ENCODE peak calls at places on chromosomes 2 and 18, in five cellular contexts. One of them, this sample, is unnamed.

GRCh38 chr2:232418056-232418455 is 11.4 kb downstream of the ALPG start:
- DNase-seq in H1: no peak
- DNase-seq in trophoblast cell: no peak
- DNase-seq in neuronal stem cell: no peak
- DNase-seq in H9: no peak
- DNase-seq in this sample: no peak

GRCh38 chr2:200795044-200795443 is 16.7 kb upstream of the BZW1 start:
- DNase-seq in H9: peak
- DNase-seq in neuronal stem cell: no peak
- DNase-seq in trophoblast cell: no peak
- DNase-seq in H1: peak
- DNase-seq in this sample: no peak

GRCh38 chr18:78896111-78896510 is 83.5 kb upstream of the SALL3 start:
- DNase-seq in H9: no peak
- DNase-seq in neuronal stem cell: no peak
- DNase-seq in trophoblast cell: no peak
- DNase-seq in H1: no peak
- DNase-seq in this sample: no peak

GRCh38 chr2:42963452-42964068 is 171.2 kb upstream of the HAAO start:
- DNase-seq in H1: no peak
- DNase-seq in H9: no peak
- DNase-seq in neuronal stem cell: no peak
- DNase-seq in trophoblast cell: no peak
- DNase-seq in this sample: no peak

GRCh38 chr2:29014811-29015414 is 33.8 kb downstream of the TOGARAM2 start:
- DNase-seq in H9: no peak
- DNase-seq in trophoblast cell: no peak
- DNase-seq in neuronal stem cell: no peak
- DNase-seq in H1: no peak
- DNase-seq in this sample: no peak

GRCh38 chr2:145792745-145793144 is 1272.8 kb upstream of the ZEB2 start:
- DNase-seq in H9: no peak
- DNase-seq in neuronal stem cell: no peak
- DNase-seq in H1: no peak
- DNase-seq in trophoblast cell: no peak
- DNase-seq in this sample: no peak

GRCh38 chr2:238331916-238332315 is 11.6 kb downstream of the TRAF3IP1 start:
- DNase-seq in H1: no peak
- DNase-seq in H9: no peak
- DNase-seq in trophoblast cell: no peak
- DNase-seq in neuronal stem cell: no peak
- DNase-seq in this sample: no peak

GRCh38 chr2:199869227-199869541 is 18.2 kb upstream of the FTCDNL1 start:
- DNase-seq in trophoblast cell: no peak
- DNase-seq in H1: no peak
- DNase-seq in H9: no peak
- DNase-seq in neuronal stem cell: no peak
- DNase-seq in this sample: no peak

GRCh38 chr2:120983344-120983743 is 247.7 kb downstream of the GLI2 start:
- DNase-seq in trophoblast cell: no peak
- DNase-seq in H1: no peak
- DNase-seq in H9: no peak
- DNase-seq in neuronal stem cell: no peak
- DNase-seq in this sample: peak

GRCh38 chr2:46471-47345 is at the start of gene FAM110C:
- DNase-seq in neuronal stem cell: peak
- DNase-seq in trophoblast cell: no peak
- DNase-seq in H1: peak
- DNase-seq in H9: peak
- DNase-seq in this sample: no peak

GRCh38 chr2:63044360-63045327 is 6.0 kb upstream of the OTX1 start:
- DNase-seq in trophoblast cell: no peak
- DNase-seq in H9: peak
- DNase-seq in neuronal stem cell: peak
- DNase-seq in H1: peak
- DNase-seq in this sample: no peak

GRCh38 chr2:48482313-48482712 is 47.6 kb upstream of the STON1 start:
- DNase-seq in neuronal stem cell: no peak
- DNase-seq in H1: no peak
- DNase-seq in trophoblast cell: no peak
- DNase-seq in H9: no peak
- DNase-seq in this sample: no peak

GRCh38 chr2:42809876-42810125 is 17.4 kb upstream of the HAAO start:
- DNase-seq in H1: peak
- DNase-seq in H9: peak
- DNase-seq in neuronal stem cell: no peak
- DNase-seq in trophoblast cell: peak
- DNase-seq in this sample: peak

GRCh38 chr2:128605421-128605820 is 286.8 kb upstream of the HS6ST1 start:
- DNase-seq in H9: peak
- DNase-seq in trophoblast cell: no peak
- DNase-seq in neuronal stem cell: no peak
- DNase-seq in H1: no peak
- DNase-seq in this sample: no peak

GRCh38 chr2:7670905-7671304 is 753.7 kb downstream of the RNF144A start:
- DNase-seq in trophoblast cell: no peak
- DNase-seq in H1: no peak
- DNase-seq in neuronal stem cell: no peak
- DNase-seq in H9: no peak
- DNase-seq in this sample: no peak

GRCh38 chr2:185990861-185991525 is 252.4 kb downstream of the FSIP2 start:
- DNase-seq in H9: no peak
- DNase-seq in neuronal stem cell: no peak
- DNase-seq in H1: no peak
- DNase-seq in trophoblast cell: no peak
- DNase-seq in this sample: peak

GRCh38 chr2:184677171-184677570 is 78.8 kb downstream of the ZNF804A start:
- DNase-seq in H9: no peak
- DNase-seq in H1: no peak
- DNase-seq in neuronal stem cell: no peak
- DNase-seq in trophoblast cell: no peak
- DNase-seq in this sample: peak

GRCh38 chr2:233331536-233331935 is 22.8 kb upstream of the DGKD start:
- DNase-seq in trophoblast cell: no peak
- DNase-seq in neuronal stem cell: no peak
- DNase-seq in H1: no peak
- DNase-seq in H9: no peak
- DNase-seq in this sample: no peak

GRCh38 chr2:191167766-191168165 is 17.0 kb upstream of the STAT4 start:
- DNase-seq in H1: no peak
- DNase-seq in neuronal stem cell: no peak
- DNase-seq in H9: no peak
- DNase-seq in trophoblast cell: no peak
- DNase-seq in this sample: peak

GRCh38 chr2:137220438-137220998 is 455.2 kb downstream of the THSD7B start:
- DNase-seq in trophoblast cell: no peak
- DNase-seq in H9: no peak
- DNase-seq in H1: no peak
- DNase-seq in neuronal stem cell: no peak
- DNase-seq in this sample: no peak

GRCh38 chr2:206478340-206478739 is 35.0 kb downstream of the ADAM23 start:
- DNase-seq in neuronal stem cell: no peak
- DNase-seq in H1: no peak
- DNase-seq in H9: no peak
- DNase-seq in trophoblast cell: no peak
- DNase-seq in this sample: no peak

GRCh38 chr18:13136689-13137040 is 81.9 kb upstream of the LDLRAD4 start:
- DNase-seq in H9: peak
- DNase-seq in H1: peak
- DNase-seq in trophoblast cell: no peak
- DNase-seq in neuronal stem cell: no peak
- DNase-seq in this sample: no peak

GRCh38 chr2:61368687-61369665 is 101.9 kb downstream of the USP34 start:
- DNase-seq in neuronal stem cell: no peak
- DNase-seq in H9: no peak
- DNase-seq in H1: no peak
- DNase-seq in trophoblast cell: peak
- DNase-seq in this sample: no peak

GRCh38 chr2:239724851-239725550 is 300.1 kb downstream of the NDUFA10 start:
- DNase-seq in trophoblast cell: no peak
- DNase-seq in H9: peak
- DNase-seq in H1: no peak
- DNase-seq in neuronal stem cell: no peak
- DNase-seq in this sample: no peak

GRCh38 chr2:237058423-237058822 is 27.3 kb upstream of the COPS8 start:
- DNase-seq in trophoblast cell: no peak
- DNase-seq in H9: no peak
- DNase-seq in H1: no peak
- DNase-seq in neuronal stem cell: no peak
- DNase-seq in this sample: no peak

GRCh38 chr2:237060518-237061312 is 25.0 kb upstream of the COPS8 start:
- DNase-seq in H1: peak
- DNase-seq in H9: peak
- DNase-seq in trophoblast cell: no peak
- DNase-seq in neuronal stem cell: peak
- DNase-seq in this sample: peak

GRCh38 chr2:237057893-237058300 is 27.8 kb upstream of the COPS8 start:
- DNase-seq in neuronal stem cell: no peak
- DNase-seq in H1: no peak
- DNase-seq in H9: no peak
- DNase-seq in trophoblast cell: no peak
- DNase-seq in this sample: no peak

GRCh38 chr2:237061356-237061755 is 24.3 kb upstream of the COPS8 start:
- DNase-seq in neuronal stem cell: no peak
- DNase-seq in H1: no peak
- DNase-seq in trophoblast cell: no peak
- DNase-seq in H9: no peak
- DNase-seq in this sample: no peak

DNA sequence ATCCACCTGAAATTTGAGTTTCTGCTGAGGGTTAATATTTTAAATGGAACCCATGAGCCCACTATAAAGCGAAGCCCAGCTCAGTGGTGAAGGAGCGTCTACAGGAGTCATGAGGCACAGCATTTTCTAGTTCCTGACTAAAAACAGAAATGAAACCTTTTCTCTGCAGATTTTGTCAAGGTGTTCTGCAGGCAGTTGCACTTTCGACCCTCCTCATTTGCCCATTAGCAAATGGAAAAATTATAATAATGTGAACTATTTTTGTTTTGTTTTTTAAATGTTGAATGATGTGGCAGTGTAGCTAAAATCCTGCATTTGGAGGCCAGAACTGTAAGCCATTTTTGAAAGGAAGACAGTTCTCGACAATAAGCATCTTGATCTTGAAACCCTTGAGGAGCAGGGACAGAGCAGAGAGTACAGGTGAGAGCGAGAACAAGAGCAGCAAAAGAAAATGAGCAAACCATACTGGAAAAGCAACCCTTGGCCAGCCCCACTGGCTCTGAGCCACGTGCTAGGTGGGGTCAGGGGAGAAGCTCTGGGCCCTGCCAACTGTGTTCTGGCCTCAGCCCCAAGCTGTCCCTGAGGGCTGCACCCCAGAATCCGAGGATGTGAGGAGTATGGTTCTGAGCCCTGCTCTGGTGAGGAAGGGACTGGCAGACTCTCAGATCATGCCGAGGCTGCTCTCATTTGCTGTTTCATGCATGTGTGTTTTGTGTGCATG is 26.4 kb upstream of the COPS8 start:
- DNase-seq in neuronal stem cell: no peak
- DNase-seq in H1: no peak
- DNase-seq in trophoblast cell: no peak
- DNase-seq in H9: no peak
- DNase-seq in this sample: no peak
- H3K23ac ChIP-seq in neuronal stem cell: no peak
- H3K23ac ChIP-seq in H1: no peak
- H3K23ac ChIP-seq in trophoblast cell: no peak
- H3K23ac ChIP-seq in H9: no peak
- H3K23ac ChIP-seq in this sample: no peak

GRCh38 chr2:100259991-100260390 is 62.3 kb downstream of the LONRF2 start:
- DNase-seq in H1: no peak
- DNase-seq in H9: no peak
- DNase-seq in trophoblast cell: no peak
- DNase-seq in neuronal stem cell: no peak
- DNase-seq in this sample: no peak

GRCh38 chr2:100260712-100261620 is 61.3 kb downstream of the LONRF2 start:
- DNase-seq in H9: peak
- DNase-seq in neuronal stem cell: peak
- DNase-seq in H1: peak
- DNase-seq in trophoblast cell: peak
- DNase-seq in this sample: peak

GRCh38 chr2:100256416-100256815 is 65.9 kb downstream of the LONRF2 start:
- DNase-seq in neuronal stem cell: no peak
- DNase-seq in trophoblast cell: no peak
- DNase-seq in H1: no peak
- DNase-seq in H9: no peak
- DNase-seq in this sample: no peak

GRCh38 chr2:100259106-100259505 is 63.2 kb downstream of the LONRF2 start:
- DNase-seq in H1: no peak
- DNase-seq in trophoblast cell: no peak
- DNase-seq in neuronal stem cell: no peak
- DNase-seq in H9: no peak
- DNase-seq in this sample: no peak

DNA sequence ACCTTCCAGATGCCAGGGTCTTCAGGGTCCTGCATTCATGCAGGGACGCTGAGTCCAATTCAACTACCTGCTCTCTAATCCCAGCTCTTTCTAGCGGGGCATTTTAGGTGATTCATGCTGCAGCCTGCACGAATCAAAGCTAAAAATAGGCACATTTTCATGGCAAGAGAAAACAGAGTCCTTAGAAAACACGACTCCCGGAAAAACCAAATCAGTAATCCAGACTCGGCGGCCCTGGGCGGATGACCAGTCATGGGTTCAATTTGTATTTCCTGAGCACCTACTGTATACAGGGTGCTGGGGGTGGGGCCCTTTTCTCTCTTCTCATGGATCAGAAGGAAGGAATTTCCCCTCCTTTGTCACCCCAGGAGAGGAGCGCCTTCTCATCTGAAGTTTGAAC is 64.4 kb downstream of the LONRF2 start:
- DNase-seq in neuronal stem cell: no peak
- DNase-seq in trophoblast cell: no peak
- DNase-seq in H1: no peak
- DNase-seq in H9: no peak
- DNase-seq in this sample: peak
- H2BK12ac ChIP-seq in neuronal stem cell: no peak
- H2BK12ac ChIP-seq in trophoblast cell: no peak
- H2BK12ac ChIP-seq in H1: no peak
- H2BK12ac ChIP-seq in H9: no peak
- H2BK12ac ChIP-seq in this sample: no peak

DNA sequence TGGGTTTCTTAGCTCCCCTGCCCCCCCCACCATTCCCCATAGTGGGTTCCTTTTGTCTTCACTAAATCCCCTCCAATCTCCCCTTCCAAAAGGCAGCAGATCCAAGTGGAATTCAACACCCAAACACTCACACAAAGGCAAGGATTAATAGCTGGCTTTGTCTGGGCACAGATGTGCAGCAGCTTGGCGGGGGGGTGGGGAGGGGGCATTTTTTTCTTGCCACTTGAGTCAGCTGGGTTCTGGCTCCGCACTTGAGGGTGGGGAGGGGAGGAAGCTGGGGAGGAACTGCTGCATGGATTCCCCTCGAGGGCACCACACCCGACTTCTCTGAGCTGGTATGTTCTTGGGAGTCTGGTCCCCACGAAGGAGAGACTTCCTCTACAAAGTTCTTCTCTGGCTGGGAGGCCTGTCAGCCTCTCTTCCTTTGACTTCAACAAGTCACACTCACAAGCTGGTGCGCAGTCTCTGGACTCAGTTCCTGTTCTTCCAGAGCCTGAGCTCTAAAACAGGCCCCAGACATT is 36.0 kb downstream of the SERTAD2 start:
- DNase-seq in H1: no peak
- DNase-seq in trophoblast cell: no peak
- DNase-seq in H9: no peak
- DNase-seq in neuronal stem cell: peak
- DNase-seq in this sample: no peak
- H3K23ac ChIP-seq in H1: no peak
- H3K23ac ChIP-seq in trophoblast cell: no peak
- H3K23ac ChIP-seq in H9: no peak
- H3K23ac ChIP-seq in neuronal stem cell: no peak
- H3K23ac ChIP-seq in this sample: no peak

GRCh38 chr2:112148477-112148876 is 10.3 kb downstream of the FBLN7 start:
- DNase-seq in trophoblast cell: no peak
- DNase-seq in H1: peak
- DNase-seq in H9: no peak
- DNase-seq in neuronal stem cell: no peak
- DNase-seq in this sample: no peak
- H2BK12ac ChIP-seq in trophoblast cell: peak
- H2BK12ac ChIP-seq in H1: no peak
- H2BK12ac ChIP-seq in H9: no peak
- H2BK12ac ChIP-seq in neuronal stem cell: no peak
- H2BK12ac ChIP-seq in this sample: no peak